ENCODE peak calls at places on chromosomes 4 and X, in five cellular contexts. D is glutamatergic neuron, L is endodermal cell, S is NCI-H82, Z is tibial artery. F is an unnamed sample.

GRCh38 chrX:65516756-65517155 is 17.8 kb downstream of the LAS1L start:
- DNase-seq in D (no peak), L (no peak), S (no peak), Z (no peak), F (no peak)

GRCh38 chr4:182604953-182605352 is 312.2 kb downstream of the DCTD start:
- DNase-seq in D (no peak), L (no peak), S (no peak), Z (no peak), F (peak)

GRCh38 chrX:109533631-109534030 is 3.0 kb upstream of the NXT2 start:
- DNase-seq in D (no peak), L (no peak), S (no peak), Z (no peak), F (peak)

GRCh38 chr4:159029481-159029880 is 73.4 kb upstream of the RAPGEF2 start:
- DNase-seq in D (no peak), L (no peak), S (no peak), Z (no peak), F (no peak)

GRCh38 chr4:137677851-137678250 is 145.6 kb upstream of the PCDH18 start:
- DNase-seq in D (no peak), L (no peak), S (no peak), Z (no peak), F (peak)

GRCh38 chr4:76430519-76431388 is 4.3 kb upstream of the SHROOM3 start:
- DNase-seq in D (no peak), L (peak), S (peak), Z (no peak), F (peak)

GRCh38 chrX:13694983-13695382 is 6.1 kb downstream of the RAB9A start:
- DNase-seq in D (no peak), L (no peak), S (no peak), Z (no peak), F (no peak)

GRCh38 chr4:177574446-177574845 is 132.2 kb upstream of the AGA start:
- DNase-seq in D (no peak), L (no peak), S (no peak), Z (no peak), F (no peak)

GRCh38 chr4:61619528-61619927 is 419.4 kb downstream of the ADGRL3 start:
- DNase-seq in D (no peak), L (peak), S (no peak), Z (no peak), F (no peak)

GRCh38 chr4:150082241-150082640 is 4.0 kb downstream of the DCLK2 start:
- DNase-seq in D (no peak), L (no peak), S (peak), Z (no peak), F (no peak)